ENCODE peak calls at places on chromosomes 11 and 22, in eight cellular contexts. One of them, this sample, is unnamed.

GRCh38 chr22:19789406-19789805 is 28.8 kb downstream of the TBX1 start:
- DNase-seq in testis: no peak
- DNase-seq in body of pancreas: no peak
- DNase-seq in ovary: no peak
- DNase-seq in dorsolateral prefrontal cortex: no peak
- DNase-seq in colonic mucosa: no peak
- DNase-seq in chondrocyte: peak; percentile 87
- DNase-seq in H9: no peak
- DNase-seq in this sample: no peak

GRCh38 chr11:74278721-74279148 is 32.7 kb downstream of the P4HA3 start:
- DNase-seq in testis: no peak
- DNase-seq in body of pancreas: peak; percentile 50
- DNase-seq in ovary: peak; percentile 78
- DNase-seq in dorsolateral prefrontal cortex: no peak
- DNase-seq in colonic mucosa: no peak
- DNase-seq in chondrocyte: no peak
- DNase-seq in H9: no peak
- DNase-seq in this sample: no peak

GRCh38 chr22:36902143-36902911 is 11.1 kb upstream of the CSF2RB start:
- DNase-seq in testis: no peak
- DNase-seq in body of pancreas: no peak
- DNase-seq in ovary: no peak
- DNase-seq in dorsolateral prefrontal cortex: no peak
- DNase-seq in colonic mucosa: no peak
- DNase-seq in chondrocyte: no peak
- DNase-seq in H9: no peak
- DNase-seq in this sample: no peak

GRCh38 chr22:36860017-36860416 is 789 bp upstream of the NCF4 start:
- DNase-seq in testis: no peak
- DNase-seq in body of pancreas: no peak
- DNase-seq in ovary: no peak
- DNase-seq in dorsolateral prefrontal cortex: no peak
- DNase-seq in colonic mucosa: no peak
- DNase-seq in chondrocyte: no peak
- DNase-seq in H9: no peak
- DNase-seq in this sample: no peak

GRCh38 chr11:86041975-86042378 is 26.9 kb downstream of the PICALM start:
- DNase-seq in testis: peak; percentile 89
- DNase-seq in body of pancreas: peak; percentile 70
- DNase-seq in ovary: peak; percentile 83
- DNase-seq in dorsolateral prefrontal cortex: no peak
- DNase-seq in colonic mucosa: peak; percentile 81
- DNase-seq in chondrocyte: no peak
- DNase-seq in H9: peak; percentile 62
- DNase-seq in this sample: no peak

GRCh38 chr22:49541451-49542230 is 286.0 kb downstream of the BRD1 start:
- DNase-seq in testis: peak; percentile 57
- DNase-seq in body of pancreas: peak; percentile 2
- DNase-seq in ovary: no peak
- DNase-seq in dorsolateral prefrontal cortex: no peak
- DNase-seq in colonic mucosa: no peak
- DNase-seq in chondrocyte: no peak
- DNase-seq in H9: no peak
- DNase-seq in this sample: no peak

GRCh38 chr11:121426476-121427454 is 25.3 kb upstream of the SORL1 start:
- DNase-seq in testis: peak; percentile 80
- DNase-seq in body of pancreas: peak; percentile 45
- DNase-seq in ovary: peak; percentile 51
- DNase-seq in dorsolateral prefrontal cortex: no peak
- DNase-seq in colonic mucosa: peak; percentile 58
- DNase-seq in chondrocyte: no peak
- DNase-seq in H9: peak; percentile 63
- DNase-seq in this sample: peak; percentile 58

GRCh38 chr11:70951139-70951804 is 301.1 kb downstream of the SHANK2 start:
- DNase-seq in testis: no peak
- DNase-seq in body of pancreas: no peak
- DNase-seq in ovary: no peak
- DNase-seq in dorsolateral prefrontal cortex: no peak
- DNase-seq in colonic mucosa: no peak
- DNase-seq in chondrocyte: no peak
- DNase-seq in H9: no peak
- DNase-seq in this sample: no peak

GRCh38 chr22:19869497-19870152 is 15.0 kb upstream of the GNB1L start:
- DNase-seq in testis: no peak
- DNase-seq in body of pancreas: peak; percentile 4
- DNase-seq in ovary: no peak
- DNase-seq in dorsolateral prefrontal cortex: peak; percentile 27
- DNase-seq in colonic mucosa: peak; percentile 17
- DNase-seq in chondrocyte: peak; percentile 49
- DNase-seq in H9: no peak
- DNase-seq in this sample: no peak

GRCh38 chr11:13495929-13496328 is at the start of gene PTH:
- DNase-seq in testis: no peak
- DNase-seq in body of pancreas: no peak
- DNase-seq in ovary: no peak
- DNase-seq in dorsolateral prefrontal cortex: no peak
- DNase-seq in colonic mucosa: no peak
- DNase-seq in chondrocyte: no peak
- DNase-seq in H9: no peak
- DNase-seq in this sample: no peak

GRCh38 chr11:125481531-125481930 is 14.5 kb downstream of the FEZ1 start:
- DNase-seq in testis: no peak
- DNase-seq in body of pancreas: no peak
- DNase-seq in ovary: no peak
- DNase-seq in dorsolateral prefrontal cortex: peak; percentile 87
- DNase-seq in colonic mucosa: no peak
- DNase-seq in chondrocyte: no peak
- DNase-seq in H9: no peak
- DNase-seq in this sample: no peak

GRCh38 chr22:44787832-44788231 is 35.5 kb downstream of the ARHGAP8 start:
- DNase-seq in testis: no peak
- DNase-seq in body of pancreas: no peak
- DNase-seq in ovary: no peak
- DNase-seq in dorsolateral prefrontal cortex: no peak
- DNase-seq in colonic mucosa: no peak
- DNase-seq in chondrocyte: no peak
- DNase-seq in H9: no peak
- DNase-seq in this sample: no peak

GRCh38 chr11:114358711-114359110 is 41.6 kb downstream of the C11orf71 start:
- DNase-seq in testis: no peak
- DNase-seq in body of pancreas: no peak
- DNase-seq in ovary: no peak
- DNase-seq in dorsolateral prefrontal cortex: no peak
- DNase-seq in colonic mucosa: peak; percentile 18
- DNase-seq in chondrocyte: no peak
- DNase-seq in H9: no peak
- DNase-seq in this sample: no peak

GRCh38 chr22:30301995-30302809 is 12.9 kb upstream of the CASTOR1 start:
- DNase-seq in testis: no peak
- DNase-seq in body of pancreas: peak; percentile 19
- DNase-seq in ovary: peak; percentile 56
- DNase-seq in dorsolateral prefrontal cortex: no peak
- DNase-seq in colonic mucosa: peak; percentile 74
- DNase-seq in chondrocyte: no peak
- DNase-seq in H9: no peak
- DNase-seq in this sample: peak; percentile 49

GRCh38 chr11:6647282-6647679 is 8.3 kb downstream of the DCHS1 start:
- DNase-seq in testis: no peak
- DNase-seq in body of pancreas: no peak
- DNase-seq in ovary: no peak
- DNase-seq in dorsolateral prefrontal cortex: no peak
- DNase-seq in colonic mucosa: peak; percentile 34
- DNase-seq in chondrocyte: no peak
- DNase-seq in H9: no peak
- DNase-seq in this sample: no peak

GRCh38 chr11:70628881-70629844 is 230.8 kb downstream of the CTTN start:
- DNase-seq in testis: peak; percentile 73
- DNase-seq in body of pancreas: no peak
- DNase-seq in ovary: no peak
- DNase-seq in dorsolateral prefrontal cortex: peak; percentile 46
- DNase-seq in colonic mucosa: peak; percentile 89
- DNase-seq in chondrocyte: no peak
- DNase-seq in H9: no peak
- DNase-seq in this sample: no peak

GRCh38 chr22:30226192-30226832 is 20.2 kb downstream of the LIF start:
- DNase-seq in testis: no peak
- DNase-seq in body of pancreas: no peak
- DNase-seq in ovary: no peak
- DNase-seq in dorsolateral prefrontal cortex: no peak
- DNase-seq in colonic mucosa: no peak
- DNase-seq in chondrocyte: no peak
- DNase-seq in H9: no peak
- DNase-seq in this sample: no peak

GRCh38 chr11:120294096-120294495 is 31.0 kb upstream of the TLCD5 start:
- DNase-seq in testis: no peak
- DNase-seq in body of pancreas: no peak
- DNase-seq in ovary: no peak
- DNase-seq in dorsolateral prefrontal cortex: no peak
- DNase-seq in colonic mucosa: no peak
- DNase-seq in chondrocyte: no peak
- DNase-seq in H9: no peak
- DNase-seq in this sample: no peak

GRCh38 chr11:124725719-124726105 is 14.0 kb upstream of the NRGN start:
- DNase-seq in testis: no peak
- DNase-seq in body of pancreas: no peak
- DNase-seq in ovary: no peak
- DNase-seq in dorsolateral prefrontal cortex: no peak
- DNase-seq in colonic mucosa: no peak
- DNase-seq in chondrocyte: no peak
- DNase-seq in H9: no peak
- DNase-seq in this sample: no peak

GRCh38 chr11:132409591-132410375 is 1039.4 kb downstream of the NTM start:
- DNase-seq in testis: no peak
- DNase-seq in body of pancreas: no peak
- DNase-seq in ovary: no peak
- DNase-seq in dorsolateral prefrontal cortex: no peak
- DNase-seq in colonic mucosa: no peak
- DNase-seq in chondrocyte: no peak
- DNase-seq in H9: no peak
- DNase-seq in this sample: no peak

GRCh38 chr11:134483291-134483690 is 71.2 kb upstream of the B3GAT1 start:
- DNase-seq in testis: no peak
- DNase-seq in body of pancreas: no peak
- DNase-seq in ovary: no peak
- DNase-seq in dorsolateral prefrontal cortex: no peak
- DNase-seq in colonic mucosa: no peak
- DNase-seq in chondrocyte: no peak
- DNase-seq in H9: peak; percentile 14
- DNase-seq in this sample: no peak

GRCh38 chr11:2841411-2842190 is 44.0 kb downstream of the CDKN1C start:
- DNase-seq in testis: no peak
- DNase-seq in body of pancreas: no peak
- DNase-seq in ovary: no peak
- DNase-seq in dorsolateral prefrontal cortex: no peak
- DNase-seq in colonic mucosa: no peak
- DNase-seq in chondrocyte: no peak
- DNase-seq in H9: no peak
- DNase-seq in this sample: no peak

GRCh38 chr11:46248270-46249102 is 29.0 kb upstream of the CREB3L1 start:
- DNase-seq in testis: peak; percentile 6
- DNase-seq in body of pancreas: no peak
- DNase-seq in ovary: no peak
- DNase-seq in dorsolateral prefrontal cortex: no peak
- DNase-seq in colonic mucosa: no peak
- DNase-seq in chondrocyte: no peak
- DNase-seq in H9: peak; percentile 68
- DNase-seq in this sample: no peak

DNA sequence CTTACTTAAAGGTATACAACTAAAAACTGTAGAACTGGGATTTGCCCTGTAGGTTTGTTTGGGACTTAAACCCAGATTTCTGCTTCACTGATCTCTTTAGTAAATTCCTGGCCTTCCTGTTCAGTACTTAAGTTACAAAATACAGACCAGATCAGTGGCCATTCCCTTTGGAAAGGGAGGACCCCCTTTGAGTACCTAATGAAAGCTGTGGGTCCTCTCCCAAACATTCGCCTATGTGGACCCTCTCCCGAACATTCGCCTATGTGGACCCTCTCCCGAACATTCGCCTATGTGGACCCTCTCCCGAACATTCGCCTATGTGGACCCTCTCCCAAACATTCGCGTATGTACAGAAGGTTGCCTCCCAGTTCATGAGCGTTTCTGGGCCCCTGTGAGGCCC is 10.3 kb downstream of the L3MBTL2 start:
- DNase-seq in testis: no peak
- DNase-seq in body of pancreas: no peak
- DNase-seq in ovary: no peak
- DNase-seq in dorsolateral prefrontal cortex: no peak
- DNase-seq in colonic mucosa: no peak
- DNase-seq in chondrocyte: no peak
- DNase-seq in H9: no peak
- DNase-seq in this sample: no peak
- TF ChIP-seq CTCF in testis: no peak
- TF ChIP-seq CTCF in body of pancreas: no peak
- TF ChIP-seq CTCF in ovary: no peak
- TF ChIP-seq CTCF in dorsolateral prefrontal cortex: no peak
- TF ChIP-seq CTCF in colonic mucosa: no peak
- TF ChIP-seq CTCF in chondrocyte: no peak
- TF ChIP-seq CTCF in H9: no peak
- TF ChIP-seq CTCF in this sample: no peak

GRCh38 chr22:25880524-25880923 is 138.5 kb downstream of the MYO18B start:
- DNase-seq in testis: no peak
- DNase-seq in body of pancreas: no peak
- DNase-seq in ovary: no peak
- DNase-seq in dorsolateral prefrontal cortex: no peak
- DNase-seq in colonic mucosa: no peak
- DNase-seq in chondrocyte: no peak
- DNase-seq in H9: no peak
- DNase-seq in this sample: no peak
- TF ChIP-seq CTCF in testis: no peak
- TF ChIP-seq CTCF in body of pancreas: no peak
- TF ChIP-seq CTCF in ovary: no peak
- TF ChIP-seq CTCF in dorsolateral prefrontal cortex: no peak
- TF ChIP-seq CTCF in colonic mucosa: no peak
- TF ChIP-seq CTCF in chondrocyte: no peak
- TF ChIP-seq CTCF in H9: peak; percentile 50
- TF ChIP-seq CTCF in this sample: no peak

DNA sequence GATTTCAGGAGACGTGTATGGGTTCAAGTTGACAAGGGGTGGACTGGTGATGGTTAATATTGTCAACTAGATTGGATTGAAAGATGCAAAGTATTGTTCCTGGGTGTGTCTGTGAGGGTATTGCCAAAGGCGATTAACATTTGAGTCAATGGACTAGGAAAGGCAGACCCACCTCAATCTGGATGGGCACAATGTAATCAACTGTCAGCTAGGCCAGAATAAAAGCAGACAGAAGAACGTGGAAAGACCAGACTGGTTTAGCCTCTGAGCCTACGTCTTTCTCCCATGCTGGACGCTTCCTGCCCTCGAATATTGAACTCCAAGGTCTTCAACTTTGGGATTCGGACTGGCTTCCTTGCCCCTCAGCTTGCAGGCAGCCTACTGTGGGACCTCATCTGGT is 1.7 kb upstream of the YPEL4 start:
- DNase-seq in testis: no peak
- DNase-seq in body of pancreas: no peak
- DNase-seq in ovary: no peak
- DNase-seq in dorsolateral prefrontal cortex: no peak
- DNase-seq in colonic mucosa: no peak
- DNase-seq in chondrocyte: no peak
- DNase-seq in H9: no peak
- DNase-seq in this sample: no peak
- TF ChIP-seq CTCF in testis: no peak
- TF ChIP-seq CTCF in body of pancreas: no peak
- TF ChIP-seq CTCF in ovary: no peak
- TF ChIP-seq CTCF in dorsolateral prefrontal cortex: no peak
- TF ChIP-seq CTCF in colonic mucosa: no peak
- TF ChIP-seq CTCF in chondrocyte: no peak
- TF ChIP-seq CTCF in H9: no peak
- TF ChIP-seq CTCF in this sample: no peak

GRCh38 chr11:34126959-34127848 is 21.8 kb downstream of the NAT10 start:
- DNase-seq in testis: no peak
- DNase-seq in body of pancreas: no peak
- DNase-seq in ovary: no peak
- DNase-seq in dorsolateral prefrontal cortex: no peak
- DNase-seq in colonic mucosa: no peak
- DNase-seq in chondrocyte: no peak
- DNase-seq in H9: no peak
- DNase-seq in this sample: no peak
- TF ChIP-seq CTCF in testis: no peak
- TF ChIP-seq CTCF in body of pancreas: no peak
- TF ChIP-seq CTCF in ovary: no peak
- TF ChIP-seq CTCF in dorsolateral prefrontal cortex: no peak
- TF ChIP-seq CTCF in colonic mucosa: no peak
- TF ChIP-seq CTCF in chondrocyte: no peak
- TF ChIP-seq CTCF in H9: no peak
- TF ChIP-seq CTCF in this sample: no peak